ENCODE peak calls at places on chromosomes 6 and 20, in six cellular contexts. D is tibial nerve; R is CD4-positive, alpha-beta T cell; P is H1; Y is lower lobe of right lung; I is pancreas. O is an unnamed sample.

GRCh38 chr6:3444276-3445088 is 12.4 kb downstream of the SLC22A23 start:
- DNase-seq in D (no peak), R (no peak), P (no peak), Y (no peak), I (no peak), O (no peak)

GRCh38 chr6:129671442-129672344 is 38.3 kb downstream of the ARHGAP18 start:
- DNase-seq in R (peak; percentile 25), D (no peak), Y (peak; percentile 80), P (no peak), I (no peak), O (peak; percentile 58)

GRCh38 chr6:56683882-56684281 is 41.2 kb upstream of the DST start:
- DNase-seq in D (no peak), I (no peak), R (no peak), P (no peak), Y (no peak), O (no peak)

GRCh38 chr6:149701699-149702098 is 16.2 kb downstream of the LATS1 start:
- DNase-seq in D (no peak), P (no peak), R (no peak), Y (no peak), I (no peak), O (no peak)

GRCh38 chr6:109428889-109429477 is 11.4 kb downstream of the PPIL6 start:
- DNase-seq in R (no peak), D (no peak), I (no peak), P (no peak), Y (no peak), O (no peak)

GRCh38 chr20:37590938-37591490 is 63.3 kb upstream of the BLCAP start:
- DNase-seq in Y (no peak), P (no peak), R (no peak), D (no peak), I (no peak), O (no peak)

GRCh38 chr6:37624606-37625574 is 72.8 kb downstream of the MDGA1 start:
- DNase-seq in D (no peak), Y (peak; percentile 81), I (peak; percentile 53), R (peak; percentile 7), P (no peak), O (no peak)

GRCh38 chr6:169556758-169557505 is 144.9 kb downstream of the WDR27 start:
- DNase-seq in I (no peak), Y (no peak), R (no peak), D (no peak), P (no peak), O (peak; percentile 79)

GRCh38 chr20:7926767-7927166 is 13.5 kb downstream of the HAO1 start:
- DNase-seq in R (no peak), Y (no peak), P (no peak), I (no peak), D (no peak), O (no peak)

GRCh38 chr6:45377041-45377554 is 636 bp downstream of the SUPT3H start:
- DNase-seq in P (no peak), I (no peak), D (peak; percentile 49), R (no peak), Y (no peak), O (no peak)

GRCh38 chr6:144244688-144245087 is 40.4 kb upstream of the UTRN start:
- DNase-seq in I (no peak), Y (no peak), P (no peak), D (no peak), R (no peak), O (no peak)
- TF ChIP-seq CTCF in I (no peak), Y (no peak), P (peak; percentile 20), D (no peak), R (no peak), O (no peak)

DNA sequence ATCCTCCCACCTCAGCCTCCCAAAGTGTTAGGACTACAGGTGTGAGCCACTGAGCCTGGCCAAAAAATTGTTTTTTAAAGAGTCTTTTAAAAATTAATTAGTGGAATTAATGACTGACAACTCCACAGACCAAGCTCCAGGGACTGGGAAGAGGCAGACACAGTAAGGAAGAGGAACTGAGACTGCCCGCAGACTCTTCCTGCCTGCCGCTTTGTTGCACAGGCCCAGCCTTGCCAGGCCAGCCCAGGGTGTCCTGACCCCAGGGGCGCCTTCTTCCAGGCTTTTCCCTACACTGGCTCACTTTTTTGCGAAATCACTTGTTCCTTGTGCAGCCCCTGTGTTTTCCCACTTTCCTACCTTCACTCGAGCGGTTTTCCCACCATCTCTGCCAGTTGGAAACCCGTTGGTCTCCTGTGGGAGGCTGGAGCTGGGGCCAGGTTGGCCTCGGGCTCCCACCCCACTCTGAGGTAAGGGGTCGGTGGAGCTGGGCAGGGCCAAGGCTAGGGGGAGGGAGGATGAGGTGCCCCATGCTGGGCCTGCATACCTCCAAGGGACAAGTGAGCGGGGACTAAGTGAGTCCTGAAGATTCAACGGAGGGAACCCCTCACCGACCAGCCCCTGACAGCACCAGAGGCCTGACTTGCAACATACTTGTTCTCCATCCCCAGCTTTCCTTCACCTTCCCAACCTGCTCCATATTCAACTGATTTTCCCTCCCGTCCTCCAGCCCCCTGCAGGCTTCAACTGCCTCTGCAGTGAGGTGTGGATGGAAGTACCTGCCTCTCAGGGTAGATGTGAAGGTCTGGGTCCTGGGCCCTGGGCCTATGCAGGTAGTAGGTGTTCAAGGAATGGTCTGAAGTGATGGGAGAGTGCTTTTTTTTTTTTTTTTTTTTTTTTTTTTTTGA is 23.5 kb upstream of the SMIM29 start:
- DNase-seq in Y (peak; percentile 63), R (no peak), I (no peak), D (no peak), P (peak; percentile 53), O (peak; percentile 37)
- TF ChIP-seq CTCF in Y (no peak), R (no peak), I (no peak), D (no peak), P (peak; percentile 52), O (no peak)

DNA sequence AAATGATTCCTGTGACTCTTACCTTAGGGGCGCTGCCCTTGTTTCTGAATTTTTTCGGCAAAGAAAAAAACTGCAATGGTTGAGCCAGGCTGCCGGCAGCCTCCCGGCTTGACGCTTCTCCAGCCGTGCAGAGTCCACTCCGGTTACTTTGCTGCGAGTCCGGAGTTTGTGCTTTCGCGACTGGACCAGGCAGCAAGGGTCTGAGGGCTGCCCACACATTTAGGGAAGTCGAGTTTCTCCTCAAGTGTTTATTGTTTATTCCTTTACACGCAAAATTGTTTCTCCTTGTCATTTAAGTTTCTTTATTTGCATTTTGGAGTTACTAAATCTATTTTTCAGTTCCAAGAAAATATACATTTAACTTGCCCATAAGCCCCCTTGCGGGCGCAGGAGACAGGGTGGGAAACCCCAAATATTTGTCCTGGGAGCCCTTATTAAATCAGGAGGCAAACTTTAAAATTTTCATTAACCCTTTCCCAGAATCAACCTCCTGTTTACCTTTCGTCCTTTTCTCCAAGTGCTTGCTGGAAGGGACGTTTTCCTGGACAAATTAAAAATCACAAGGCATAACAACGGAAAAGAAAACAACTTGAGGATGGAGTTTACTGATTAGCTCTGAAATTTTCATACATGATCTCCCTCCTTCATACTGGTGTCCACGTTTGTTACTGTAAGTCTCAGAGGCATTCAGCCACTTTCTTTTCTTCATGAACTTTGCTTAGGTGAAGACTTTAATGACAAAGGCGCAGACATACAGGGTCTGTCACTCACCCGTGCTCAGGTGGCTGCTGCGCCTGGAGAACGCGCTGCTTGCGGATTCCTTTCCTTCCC is 1.7 kb upstream of the PDE10A start:
- DNase-seq in P (no peak), R (no peak), Y (no peak), D (no peak), I (no peak), O (no peak)
- TF ChIP-seq CTCF in P (no peak), R (no peak), Y (no peak), D (no peak), I (no peak), O (no peak)

GRCh38 chr6:70310063-70310694 is 7.3 kb upstream of the COL9A1 start:
- DNase-seq in R (no peak), I (no peak), P (no peak), Y (no peak), D (no peak), O (peak; percentile 17)
- TF ChIP-seq CTCF in R (peak; percentile 60), I (peak; percentile 50), P (peak; percentile 58), Y (peak; percentile 61), D (peak; percentile 48), O (peak; percentile 32)